ENCODE peak calls at places on chromosomes 11 and 22, in ten cellular contexts. G is uterus, W is GM20000, Q is Caco-2, B is fibroblast of lung, S is MCF 10A, L is fibroblast of the aortic adventitia, C is adrenal gland, U is kidney, M is chondrocyte. F is an unnamed sample.

GRCh38 chr22:48138855-48139254 is 1376.4 kb downstream of the TBC1D22A start:
- DNase-seq in M (no peak), U (no peak), C (no peak), Q (no peak), S (no peak), L (no peak), W (no peak), B (no peak), G (no peak), F (no peak)

GRCh38 chr11:70456921-70457532 is 58.7 kb downstream of the CTTN start:
- DNase-seq in W (no peak), C (no peak), Q (no peak), B (peak), U (no peak), S (no peak), G (no peak), M (no peak), L (peak), F (no peak)

GRCh38 chr11:19087658-19088057 is 27.1 kb upstream of the MRGPRX2 start:
- DNase-seq in C (no peak), B (peak), W (no peak), U (no peak), L (peak), M (no peak), S (peak), Q (no peak), G (no peak), F (no peak)

GRCh38 chr22:46111645-46112306 is 38.5 kb upstream of the PPARA start:
- DNase-seq in S (no peak), U (no peak), G (peak), L (no peak), B (no peak), Q (no peak), W (no peak), C (peak), M (no peak), F (no peak)

GRCh38 chr22:44575344-44576268 is 77.6 kb upstream of the RTL6 start:
- DNase-seq in U (no peak), S (no peak), W (no peak), C (no peak), B (no peak), M (no peak), L (no peak), G (no peak), Q (no peak), F (no peak)

GRCh38 chr11:12131943-12132789 is 21.8 kb downstream of the MICAL2 start:
- DNase-seq in G (no peak), C (no peak), B (no peak), M (no peak), L (no peak), Q (peak), S (no peak), W (no peak), U (no peak), F (no peak)

GRCh38 chr11:8867856-8868705 is 42.9 kb upstream of the AKIP1 start:
- DNase-seq in C (no peak), Q (no peak), W (no peak), M (no peak), L (peak), U (no peak), S (peak), B (peak), G (no peak), F (no peak)

GRCh38 chr11:109350091-109350490 is 71.9 kb upstream of the C11orf87 start:
- DNase-seq in U (no peak), W (no peak), L (no peak), Q (no peak), C (no peak), G (no peak), B (no peak), S (no peak), M (no peak), F (no peak)

GRCh38 chr11:1782026-1782696 is 18.4 kb upstream of the CTSD start:
- DNase-seq in L (no peak), U (no peak), W (no peak), M (peak), B (no peak), Q (no peak), G (no peak), C (no peak), S (no peak), F (no peak)

GRCh38 chr22:20857838-20858614 is 585 bp downstream of the PI4KA start:
- DNase-seq in M (peak), Q (peak), S (peak), G (peak), L (peak), B (peak), U (peak), C (peak), W (peak), F (peak)

GRCh38 chr11:96393753-96394348 is 4.0 kb downstream of the JRKL start:
- DNase-seq in Q (no peak), G (no peak), B (peak), W (peak), L (peak), U (no peak), S (peak), C (no peak), M (no peak), F (no peak)

GRCh38 chr11:92302766-92303165 is 78.1 kb downstream of the FAT3 start:
- DNase-seq in W (no peak), U (no peak), L (no peak), B (peak), M (no peak), C (no peak), Q (no peak), S (no peak), G (no peak), F (no peak)

GRCh38 chr11:69704508-69705245 is 855 bp upstream of the FGF19 start:
- DNase-seq in L (no peak), S (no peak), B (no peak), C (no peak), W (peak), G (no peak), U (no peak), M (no peak), Q (no peak), F (peak)

GRCh38 chr11:69367211-69367964 is 73.4 kb downstream of the MYEOV start:
- DNase-seq in S (no peak), M (peak), Q (no peak), B (no peak), U (no peak), C (no peak), L (no peak), W (no peak), G (no peak), F (no peak)

GRCh38 chr11:113507341-113507740 is 32.1 kb upstream of the DRD2 start:
- DNase-seq in C (no peak), U (no peak), Q (no peak), G (no peak), M (no peak), L (no peak), S (no peak), W (no peak), B (no peak), F (no peak)

GRCh38 chr11:17563248-17563647 is 16.2 kb downstream of the OTOG start:
- DNase-seq in G (no peak), M (no peak), U (peak), C (no peak), B (no peak), L (no peak), W (no peak), S (peak), Q (no peak), F (no peak)

GRCh38 chr11:66221726-66222236 is 46.7 kb upstream of the RAB1B start:
- DNase-seq in W (no peak), G (no peak), U (no peak), C (no peak), Q (peak), B (no peak), S (peak), L (no peak), M (peak), F (no peak)

GRCh38 chr11:74466916-74467885 is at the start of gene KCNE3:
- DNase-seq in S (no peak), U (peak), G (peak), L (peak), C (peak), M (no peak), B (peak), Q (peak), W (no peak), F (no peak)

GRCh38 chr22:43777204-43777671 is 34.9 kb downstream of the EFCAB6 start:
- DNase-seq in Q (no peak), W (no peak), U (no peak), C (no peak), S (peak), L (peak), B (peak), M (no peak), G (peak), F (no peak)

GRCh38 chr22:23178512-23179254 is 1.6 kb upstream of the BCR start:
- DNase-seq in Q (peak), M (no peak), C (peak), U (peak), G (peak), B (peak), S (peak), W (peak), L (peak), F (peak)

GRCh38 chr11:110356769-110357671 is 60.6 kb upstream of the RDX start:
- DNase-seq in C (peak), B (peak), S (peak), W (no peak), L (peak), M (no peak), G (no peak), U (no peak), Q (peak), F (no peak)

GRCh38 chr22:37282385-37282677 is at the start of gene CYTH4:
- DNase-seq in W (peak), B (no peak), Q (no peak), S (no peak), M (no peak), U (peak), L (no peak), G (no peak), C (peak), F (no peak)

GRCh38 chr11:65576867-65577755 is 1.3 kb downstream of the EHBP1L1 start:
- DNase-seq in U (peak), S (peak), G (peak), C (peak), Q (no peak), B (peak), L (peak), W (no peak), M (no peak), F (no peak)

GRCh38 chr11:821513-822371 is 3.0 kb downstream of the PNPLA2 start:
- DNase-seq in M (no peak), S (no peak), Q (no peak), L (no peak), U (no peak), G (no peak), W (no peak), C (peak), B (no peak), F (no peak)

GRCh38 chr22:42955087-42955630 is 59.8 kb downstream of the PACSIN2 start:
- DNase-seq in M (no peak), L (no peak), C (no peak), W (no peak), U (no peak), Q (no peak), S (no peak), G (no peak), B (no peak), F (no peak)

GRCh38 chr11:115645631-115646271 is 141.5 kb upstream of the CADM1 start:
- DNase-seq in C (no peak), M (no peak), U (no peak), L (no peak), W (no peak), B (no peak), G (peak), Q (no peak), S (no peak), F (peak)

GRCh38 chr11:86934933-86935579 is 20.1 kb downstream of the FZD4 start:
- DNase-seq in G (no peak), S (no peak), W (no peak), L (no peak), U (no peak), B (no peak), C (no peak), Q (no peak), M (no peak), F (no peak)

GRCh38 chr11:110373061-110373702 is 56.6 kb upstream of the FDX1 start:
- DNase-seq in C (peak), L (peak), U (no peak), S (peak), M (no peak), B (peak), Q (no peak), G (no peak), W (peak), F (no peak)

GRCh38 chr11:67303132-67303988 is at the start of gene SSH3:
- DNase-seq in Q (peak), W (no peak), L (peak), C (peak), U (peak), M (peak), G (peak), B (peak), S (peak), F (no peak)

DNA sequence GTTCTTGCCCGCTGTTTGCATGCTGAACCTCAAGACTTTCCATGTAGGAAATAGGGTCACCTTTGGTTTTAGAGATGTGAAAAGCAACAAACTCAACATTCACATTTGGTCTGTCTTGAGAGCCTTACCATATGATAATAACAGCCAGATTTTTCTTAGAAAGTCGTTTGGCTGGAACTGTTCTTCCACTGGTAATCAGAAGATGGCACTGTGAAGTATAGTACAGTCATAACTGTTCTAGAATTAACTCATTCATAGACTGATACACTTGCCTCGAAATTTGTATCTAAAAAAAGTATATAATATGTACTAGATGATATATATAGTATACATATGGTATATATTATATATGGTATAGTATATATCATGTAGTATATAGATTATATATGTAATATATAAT is 12.3 kb downstream of the LUZP2 start:
- DNase-seq in C (no peak), M (no peak), B (peak), W (no peak), S (no peak), U (no peak), G (no peak), L (peak), Q (no peak), F (no peak)
- TF ChIP-seq CTCF in C (no peak), M (peak), B (no peak), W (no peak), S (peak), U (peak), G (no peak), L (peak), Q (peak), F (no peak)

DNA sequence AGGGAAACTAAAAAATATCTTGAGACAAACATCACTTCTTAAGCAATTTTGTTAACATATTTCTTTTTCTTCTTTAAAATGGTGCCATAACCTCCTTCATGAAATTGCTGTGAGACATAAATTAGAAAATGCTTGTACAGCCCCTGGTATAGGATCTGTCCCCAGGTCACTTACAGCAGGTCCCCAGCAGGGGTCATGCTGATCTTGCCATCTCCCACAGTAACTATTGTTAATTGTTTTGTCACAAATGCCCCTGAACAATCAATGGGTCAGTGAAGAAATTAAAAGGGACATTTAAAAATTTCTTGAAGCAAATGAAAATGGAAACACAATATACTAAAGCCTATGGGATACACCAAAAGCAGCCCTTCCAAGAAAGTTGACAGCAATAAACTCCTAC is 99.8 kb upstream of the OR4B1 start:
- DNase-seq in G (no peak), B (no peak), W (no peak), U (no peak), L (no peak), Q (no peak), M (no peak), C (no peak), S (peak), F (no peak)
- TF ChIP-seq CTCF in G (no peak), B (peak), W (peak), U (peak), L (peak), Q (peak), M (peak), C (no peak), S (peak), F (peak)

DNA sequence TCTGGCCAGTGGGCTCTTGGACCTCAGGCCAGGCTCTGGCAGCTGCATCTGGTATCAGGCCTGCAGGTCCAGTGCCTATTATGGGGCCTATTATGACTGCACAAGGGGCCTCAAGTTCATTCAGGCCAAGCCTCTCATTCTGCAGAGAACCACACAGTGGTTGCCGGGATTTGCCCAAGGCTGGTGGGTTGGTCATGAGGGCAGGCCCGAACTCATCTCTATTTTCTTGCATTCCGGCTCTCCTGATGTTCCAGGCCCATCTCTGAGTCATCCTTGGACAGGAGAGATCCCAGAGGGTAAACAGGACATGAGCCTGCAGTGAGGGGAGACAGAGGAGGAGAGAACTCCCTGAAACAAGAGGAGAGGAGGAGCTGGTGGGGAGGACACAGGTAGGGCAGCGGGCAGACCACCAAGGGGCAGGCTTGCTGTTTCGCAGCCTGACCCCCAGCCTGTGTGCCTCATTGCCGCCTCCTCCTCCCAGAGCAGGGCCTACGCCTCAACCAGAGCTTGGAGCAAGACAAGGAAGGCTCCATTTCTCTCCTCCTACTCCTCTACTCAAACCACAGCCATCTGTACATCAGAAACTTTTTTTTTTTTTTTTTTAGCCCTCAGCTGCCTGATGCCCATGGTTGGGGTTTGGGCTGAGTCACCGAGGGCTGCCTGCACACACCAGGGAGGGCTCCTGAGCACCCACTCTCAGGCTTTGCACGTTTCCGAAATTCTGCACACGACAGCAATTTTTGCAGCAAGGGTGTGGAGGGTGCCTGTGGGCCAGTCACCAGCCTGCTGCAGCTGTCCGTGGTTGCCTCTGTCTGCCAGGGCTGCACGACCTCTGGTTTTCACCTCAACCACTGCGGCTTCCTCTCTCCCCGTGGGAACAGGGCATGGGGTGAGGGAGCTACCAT is 12.7 kb upstream of the TREH start:
- DNase-seq in M (no peak), S (peak), Q (no peak), C (no peak), B (peak), G (no peak), U (no peak), L (peak), W (peak), F (no peak)
- TF ChIP-seq CTCF in M (no peak), S (no peak), Q (no peak), C (no peak), B (no peak), G (no peak), U (no peak), L (no peak), W (no peak), F (no peak)

DNA sequence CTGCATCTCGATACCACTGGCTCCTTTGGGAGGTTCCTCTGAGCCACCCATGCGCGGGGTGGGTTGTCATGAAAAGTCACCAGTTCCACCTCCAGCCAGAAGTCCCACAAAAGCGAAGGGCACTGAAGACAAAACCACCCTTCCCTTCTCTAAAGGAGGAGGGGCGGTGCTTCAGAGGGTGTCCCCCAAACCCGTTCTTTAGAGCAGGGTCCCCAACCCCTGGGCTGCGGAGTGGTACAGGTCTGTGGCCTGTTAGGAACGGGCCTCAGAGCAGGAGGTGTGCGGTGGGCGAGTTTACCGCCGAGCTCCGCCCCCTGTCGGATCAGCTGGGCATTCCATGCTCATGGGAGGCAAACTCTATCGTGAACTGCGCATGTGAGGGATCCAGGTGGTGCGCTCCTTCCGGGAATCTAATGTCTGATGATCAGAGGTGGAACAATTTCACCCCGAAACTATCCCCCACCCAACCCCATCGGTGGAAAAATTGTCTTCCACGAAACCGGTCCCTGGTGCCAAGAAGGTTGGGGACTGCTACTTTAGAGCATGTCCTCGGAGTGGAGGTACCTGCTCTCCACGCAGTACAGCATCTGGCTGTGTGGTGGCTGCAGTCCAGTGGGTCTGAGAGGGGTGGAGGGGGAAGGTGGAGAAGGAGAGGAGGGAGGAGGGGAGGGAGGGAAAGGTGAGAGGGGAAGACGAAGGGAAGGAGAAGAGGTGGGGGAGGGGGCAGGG is 72.9 kb upstream of the SEPTIN5 start:
- DNase-seq in G (no peak), W (no peak), L (no peak), Q (peak), B (no peak), C (no peak), U (no peak), S (no peak), M (no peak), F (peak)
- TF ChIP-seq CTCF in G (no peak), W (peak), L (peak), Q (peak), B (peak), C (no peak), U (peak), S (peak), M (peak), F (peak)

GRCh38 chr11:122365545-122366380 is 249.7 kb upstream of the BLID start:
- DNase-seq in S (no peak), B (no peak), W (no peak), C (no peak), L (peak), Q (no peak), M (no peak), G (no peak), U (no peak), F (no peak)

GRCh38 chr11:122362381-122362780 is 246.4 kb upstream of the BLID start:
- DNase-seq in M (no peak), U (no peak), C (no peak), W (no peak), Q (no peak), G (no peak), B (no peak), S (no peak), L (peak), F (no peak)

GRCh38 chr11:122363306-122363705 is 247.3 kb upstream of the BLID start:
- DNase-seq in U (no peak), G (no peak), S (no peak), M (no peak), C (no peak), L (peak), B (no peak), W (no peak), Q (no peak), F (no peak)

GRCh38 chr11:122355968-122356367 is 240.0 kb upstream of the BLID start:
- DNase-seq in C (no peak), S (no peak), M (no peak), W (no peak), L (no peak), B (no peak), U (no peak), Q (no peak), G (no peak), F (no peak)

DNA sequence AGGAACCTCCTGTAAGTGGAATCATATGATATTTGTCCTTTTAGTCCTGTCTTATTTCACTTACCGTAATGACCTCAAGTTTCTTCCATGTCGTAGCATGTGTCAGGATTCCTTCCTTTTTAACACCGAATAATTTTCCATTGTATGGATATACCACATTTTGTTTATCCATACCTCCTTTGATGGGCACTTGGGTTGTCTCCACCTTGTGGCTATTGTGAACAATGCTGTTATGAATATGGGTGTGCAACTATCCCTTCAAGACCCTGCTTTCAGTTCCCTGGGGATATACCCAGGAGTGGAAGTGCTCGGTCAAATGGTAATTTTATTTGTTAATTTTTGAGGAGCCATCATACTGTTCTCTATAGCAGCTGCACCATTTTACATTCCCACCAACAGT is 244.9 kb upstream of the BLID start:
- DNase-seq in S (no peak), G (no peak), B (no peak), C (no peak), Q (no peak), U (no peak), W (no peak), L (no peak), M (no peak), F (no peak)
- TF ChIP-seq CTCF in S (no peak), G (no peak), B (no peak), C (no peak), Q (no peak), U (no peak), W (no peak), L (no peak), M (peak), F (peak)